ENCODE peak calls at places on chromosomes 1 and 21, in seven cellular contexts. One of them, this sample, is unnamed.

GRCh38 chr1:179812501-179813292 is 64.9 kb downstream of the TOR1AIP2 start:
- DNase-seq in prostate gland: no peak
- DNase-seq in K562: no peak
- DNase-seq in NB4: no peak
- DNase-seq in GM12891: no peak
- DNase-seq in heart left ventricle: no peak
- DNase-seq in sigmoid colon: no peak
- DNase-seq in this sample: no peak

GRCh38 chr1:11528636-11529121 is 49.7 kb downstream of the DISP3 start:
- DNase-seq in prostate gland: no peak
- DNase-seq in K562: no peak
- DNase-seq in NB4: no peak
- DNase-seq in GM12891: no peak
- DNase-seq in heart left ventricle: no peak
- DNase-seq in sigmoid colon: no peak
- DNase-seq in this sample: no peak

GRCh38 chr1:15748690-15749398 is 6.5 kb downstream of the TMEM82 start:
- DNase-seq in prostate gland: no peak
- DNase-seq in K562: no peak
- DNase-seq in NB4: no peak
- DNase-seq in GM12891: no peak
- DNase-seq in heart left ventricle: no peak
- DNase-seq in sigmoid colon: no peak
- DNase-seq in this sample: no peak

GRCh38 chr1:231544943-231545592 is 16.6 kb downstream of the TSNAX start:
- DNase-seq in prostate gland: no peak
- DNase-seq in K562: no peak
- DNase-seq in NB4: no peak
- DNase-seq in GM12891: no peak
- DNase-seq in heart left ventricle: no peak
- DNase-seq in sigmoid colon: no peak
- DNase-seq in this sample: no peak

GRCh38 chr1:180482425-180483275 is 19.7 kb downstream of the ACBD6 start:
- DNase-seq in prostate gland: peak
- DNase-seq in K562: peak
- DNase-seq in NB4: peak
- DNase-seq in GM12891: no peak
- DNase-seq in heart left ventricle: no peak
- DNase-seq in sigmoid colon: no peak
- DNase-seq in this sample: peak

GRCh38 chr1:110208916-110209650 is 1.0 kb upstream of the KCNC4 start:
- DNase-seq in prostate gland: no peak
- DNase-seq in K562: no peak
- DNase-seq in NB4: peak
- DNase-seq in GM12891: no peak
- DNase-seq in heart left ventricle: no peak
- DNase-seq in sigmoid colon: no peak
- DNase-seq in this sample: no peak

GRCh38 chr1:193058529-193059281 is 455 bp downstream of the UCHL5 start:
- DNase-seq in prostate gland: peak
- DNase-seq in K562: peak
- DNase-seq in NB4: peak
- DNase-seq in GM12891: peak
- DNase-seq in heart left ventricle: peak
- DNase-seq in sigmoid colon: peak
- DNase-seq in this sample: peak

GRCh38 chr1:95793893-95794292 is 559.9 kb downstream of the RWDD3 start:
- DNase-seq in prostate gland: no peak
- DNase-seq in K562: no peak
- DNase-seq in NB4: peak
- DNase-seq in GM12891: no peak
- DNase-seq in heart left ventricle: no peak
- DNase-seq in sigmoid colon: no peak
- DNase-seq in this sample: no peak

GRCh38 chr1:225882699-225883615 is 777 bp upstream of the TMEM63A start:
- DNase-seq in prostate gland: peak
- DNase-seq in K562: peak
- DNase-seq in NB4: peak
- DNase-seq in GM12891: peak
- DNase-seq in heart left ventricle: peak
- DNase-seq in sigmoid colon: peak
- DNase-seq in this sample: peak

GRCh38 chr1:182337736-182338571 is 53.6 kb downstream of the GLUL start:
- DNase-seq in prostate gland: no peak
- DNase-seq in K562: peak
- DNase-seq in NB4: peak
- DNase-seq in GM12891: no peak
- DNase-seq in heart left ventricle: peak
- DNase-seq in sigmoid colon: peak
- DNase-seq in this sample: peak

GRCh38 chr1:54335396-54336056 is 70.7 kb downstream of the SSBP3 start:
- DNase-seq in prostate gland: no peak
- DNase-seq in K562: no peak
- DNase-seq in NB4: peak
- DNase-seq in GM12891: no peak
- DNase-seq in heart left ventricle: peak
- DNase-seq in sigmoid colon: peak
- DNase-seq in this sample: no peak

GRCh38 chr1:7360526-7360925 is 410.6 kb upstream of the VAMP3 start:
- DNase-seq in prostate gland: no peak
- DNase-seq in K562: no peak
- DNase-seq in NB4: no peak
- DNase-seq in GM12891: no peak
- DNase-seq in heart left ventricle: no peak
- DNase-seq in sigmoid colon: no peak
- DNase-seq in this sample: no peak

GRCh38 chr1:109769335-109770078 is 5.8 kb upstream of the EPS8L3 start:
- DNase-seq in prostate gland: no peak
- DNase-seq in K562: no peak
- DNase-seq in NB4: no peak
- DNase-seq in GM12891: no peak
- DNase-seq in heart left ventricle: peak
- DNase-seq in sigmoid colon: peak
- DNase-seq in this sample: no peak

GRCh38 chr1:37831109-37831508 is 23.1 kb upstream of the YRDC start:
- DNase-seq in prostate gland: no peak
- DNase-seq in K562: no peak
- DNase-seq in NB4: no peak
- DNase-seq in GM12891: no peak
- DNase-seq in heart left ventricle: no peak
- DNase-seq in sigmoid colon: no peak
- DNase-seq in this sample: no peak

GRCh38 chr1:230303822-230304221 is 122.3 kb downstream of the PGBD5 start:
- DNase-seq in prostate gland: no peak
- DNase-seq in K562: no peak
- DNase-seq in NB4: peak
- DNase-seq in GM12891: no peak
- DNase-seq in heart left ventricle: no peak
- DNase-seq in sigmoid colon: no peak
- DNase-seq in this sample: no peak

GRCh38 chr21:46617267-46618051 is 12.6 kb upstream of the S100B start:
- DNase-seq in prostate gland: no peak
- DNase-seq in K562: no peak
- DNase-seq in NB4: no peak
- DNase-seq in GM12891: no peak
- DNase-seq in heart left ventricle: no peak
- DNase-seq in sigmoid colon: no peak
- DNase-seq in this sample: no peak

GRCh38 chr1:153626477-153626928 is 802 bp downstream of the S100A13 start:
- DNase-seq in prostate gland: no peak
- DNase-seq in K562: no peak
- DNase-seq in NB4: no peak
- DNase-seq in GM12891: no peak
- DNase-seq in heart left ventricle: no peak
- DNase-seq in sigmoid colon: peak
- DNase-seq in this sample: no peak

GRCh38 chr1:153629343-153629665 is 1.1 kb downstream of the S100A1 start:
- DNase-seq in prostate gland: no peak
- DNase-seq in K562: no peak
- DNase-seq in NB4: no peak
- DNase-seq in GM12891: no peak
- DNase-seq in heart left ventricle: no peak
- DNase-seq in sigmoid colon: no peak
- DNase-seq in this sample: no peak

GRCh38 chr1:153628638-153629342 is 556 bp downstream of the S100A1 start:
- DNase-seq in prostate gland: no peak
- DNase-seq in K562: no peak
- DNase-seq in NB4: peak
- DNase-seq in GM12891: no peak
- DNase-seq in heart left ventricle: no peak
- DNase-seq in sigmoid colon: no peak
- DNase-seq in this sample: no peak

GRCh38 chr1:153626929-153627796 is at the start of gene S100A13:
- DNase-seq in prostate gland: peak
- DNase-seq in K562: peak
- DNase-seq in NB4: peak
- DNase-seq in GM12891: peak
- DNase-seq in heart left ventricle: peak
- DNase-seq in sigmoid colon: peak
- DNase-seq in this sample: peak

GRCh38 chr1:153627797-153628626 is at the start of gene S100A1:
- DNase-seq in prostate gland: no peak
- DNase-seq in K562: peak
- DNase-seq in NB4: peak
- DNase-seq in GM12891: no peak
- DNase-seq in heart left ventricle: peak
- DNase-seq in sigmoid colon: peak
- DNase-seq in this sample: peak
- TF ChIP-seq POLR2A in prostate gland: no peak
- TF ChIP-seq POLR2A in K562: peak
- TF ChIP-seq POLR2A in NB4: no peak
- TF ChIP-seq POLR2A in GM12891: no peak
- TF ChIP-seq POLR2A in heart left ventricle: no peak
- TF ChIP-seq POLR2A in sigmoid colon: no peak
- TF ChIP-seq POLR2A in this sample: no peak

DNA sequence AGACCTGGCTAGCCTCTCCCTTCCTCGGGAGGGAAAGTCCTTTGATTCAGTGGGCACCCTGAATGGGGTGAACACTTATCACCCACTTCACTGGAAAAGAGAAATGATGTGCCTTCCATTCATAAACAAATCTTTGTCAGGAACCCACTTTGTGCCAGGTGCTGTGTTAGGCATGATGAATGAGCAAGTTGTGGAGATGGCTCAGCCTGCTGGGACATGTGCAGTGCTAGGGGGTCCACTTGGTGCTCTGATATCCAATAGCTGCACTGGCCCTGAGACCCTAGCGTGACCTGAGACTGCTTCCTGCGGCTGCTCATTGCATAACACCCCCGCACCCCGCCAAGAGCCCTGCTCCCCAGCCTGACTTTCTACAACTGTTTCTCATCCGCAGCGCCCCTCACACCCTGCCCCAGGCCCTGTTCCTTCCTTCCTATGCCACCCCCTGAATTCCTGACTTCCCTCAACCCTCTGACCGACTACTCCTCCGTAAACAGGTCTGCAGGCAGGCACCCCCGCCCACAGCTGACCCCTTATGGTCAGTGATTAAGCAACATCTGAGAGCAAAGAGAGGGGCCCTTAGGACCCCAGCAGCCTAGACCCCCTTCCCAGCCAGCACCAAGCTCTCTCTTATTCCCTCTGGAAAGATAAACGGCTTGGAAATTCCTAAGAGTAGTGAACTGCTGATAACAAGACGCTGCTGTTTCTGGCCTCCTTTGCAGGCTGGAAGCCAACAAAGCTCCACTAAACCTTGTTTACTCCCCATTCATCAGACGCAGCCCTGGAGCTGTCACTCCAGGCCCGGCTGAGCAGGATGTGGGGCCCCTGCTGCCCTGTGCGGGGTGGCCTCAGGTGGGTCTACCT is 12.9 kb downstream of the CSRP1 start:
- DNase-seq in prostate gland: peak
- DNase-seq in K562: no peak
- DNase-seq in NB4: no peak
- DNase-seq in GM12891: no peak
- DNase-seq in heart left ventricle: peak
- DNase-seq in sigmoid colon: peak
- DNase-seq in this sample: no peak
- TF ChIP-seq POLR2A in prostate gland: no peak
- TF ChIP-seq POLR2A in K562: no peak
- TF ChIP-seq POLR2A in NB4: no peak
- TF ChIP-seq POLR2A in GM12891: no peak
- TF ChIP-seq POLR2A in heart left ventricle: no peak
- TF ChIP-seq POLR2A in sigmoid colon: no peak
- TF ChIP-seq POLR2A in this sample: no peak

GRCh38 chr1:58874757-58875755 is 91.2 kb upstream of the JUN start:
- DNase-seq in prostate gland: no peak
- DNase-seq in K562: no peak
- DNase-seq in NB4: no peak
- DNase-seq in GM12891: no peak
- DNase-seq in heart left ventricle: peak
- DNase-seq in sigmoid colon: peak
- DNase-seq in this sample: peak
- TF ChIP-seq POLR2A in prostate gland: no peak
- TF ChIP-seq POLR2A in K562: no peak
- TF ChIP-seq POLR2A in NB4: no peak
- TF ChIP-seq POLR2A in GM12891: no peak
- TF ChIP-seq POLR2A in heart left ventricle: no peak
- TF ChIP-seq POLR2A in sigmoid colon: no peak
- TF ChIP-seq POLR2A in this sample: no peak

GRCh38 chr1:155062702-155063411 is 683 bp upstream of the EFNA4 start:
- DNase-seq in prostate gland: peak
- DNase-seq in K562: peak
- DNase-seq in NB4: no peak
- DNase-seq in GM12891: peak
- DNase-seq in heart left ventricle: no peak
- DNase-seq in sigmoid colon: no peak
- DNase-seq in this sample: peak

GRCh38 chr1:155062151-155062686 is 1.3 kb upstream of the EFNA4 start:
- DNase-seq in prostate gland: no peak
- DNase-seq in K562: no peak
- DNase-seq in NB4: no peak
- DNase-seq in GM12891: no peak
- DNase-seq in heart left ventricle: no peak
- DNase-seq in sigmoid colon: no peak
- DNase-seq in this sample: no peak

GRCh38 chr1:155064813-155065436 is 1.4 kb downstream of the EFNA4 start:
- DNase-seq in prostate gland: no peak
- DNase-seq in K562: no peak
- DNase-seq in NB4: no peak
- DNase-seq in GM12891: no peak
- DNase-seq in heart left ventricle: no peak
- DNase-seq in sigmoid colon: no peak
- DNase-seq in this sample: no peak

GRCh38 chr1:155064109-155064812 is 721 bp downstream of the EFNA4 start:
- DNase-seq in prostate gland: no peak
- DNase-seq in K562: no peak
- DNase-seq in NB4: peak
- DNase-seq in GM12891: no peak
- DNase-seq in heart left ventricle: no peak
- DNase-seq in sigmoid colon: no peak
- DNase-seq in this sample: no peak

DNA sequence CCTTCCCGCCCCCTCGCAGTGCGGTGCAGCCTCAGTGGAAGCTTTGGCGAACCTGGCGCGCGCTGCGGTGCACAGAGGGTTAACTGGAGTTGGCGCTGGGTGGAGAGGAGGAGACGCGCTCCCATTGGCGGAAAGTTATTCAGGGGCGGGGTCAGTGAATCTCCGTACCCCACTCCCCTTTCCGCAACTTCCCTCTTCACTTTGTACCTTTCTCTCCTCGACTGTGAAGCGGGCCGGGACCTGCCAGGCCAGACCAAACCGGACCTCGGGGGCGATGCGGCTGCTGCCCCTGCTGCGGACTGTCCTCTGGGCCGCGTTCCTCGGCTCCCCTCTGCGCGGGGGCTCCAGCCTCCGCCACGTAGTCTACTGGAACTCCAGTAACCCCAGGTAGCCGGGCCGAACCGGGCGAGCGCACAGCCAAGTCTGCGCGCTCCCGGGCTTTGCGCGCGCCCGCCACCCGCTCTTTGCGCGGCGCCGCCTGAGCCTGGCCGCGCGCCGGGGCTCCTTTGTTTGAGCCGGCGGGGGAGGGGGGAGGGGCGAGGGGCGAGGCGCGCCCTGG is at the start of gene EFNA4:
- DNase-seq in prostate gland: peak
- DNase-seq in K562: peak
- DNase-seq in NB4: peak
- DNase-seq in GM12891: peak
- DNase-seq in heart left ventricle: peak
- DNase-seq in sigmoid colon: peak
- DNase-seq in this sample: peak
- TF ChIP-seq POLR2A in prostate gland: peak
- TF ChIP-seq POLR2A in K562: peak
- TF ChIP-seq POLR2A in NB4: peak
- TF ChIP-seq POLR2A in GM12891: peak
- TF ChIP-seq POLR2A in heart left ventricle: no peak
- TF ChIP-seq POLR2A in sigmoid colon: peak
- TF ChIP-seq POLR2A in this sample: no peak